ENCODE peak calls at places on chromosomes 6 and 20, in seven cellular contexts. J is COR-L47; I is lower leg skin; C is psoas muscle; E is HS-5; Z is NCI-H1417 treated with DMSO at 0.1 percent for 48 hours; D is activated naive CD8-positive, alpha-beta T cell treated with anti-CD3 and anti-CD28 coated beads for 36 hours. P is an unnamed sample.

GRCh38 chr6:101114703-101115102 is 233.6 kb upstream of the ASCC3 start:
- DNase-seq in I (no peak), C (no peak), Z (peak; percentile 48), J (peak; percentile 58), E (peak; percentile 29), D (no peak), P (no peak)

GRCh38 chr6:137775192-137775591 is 91.9 kb upstream of the TNFAIP3 start:
- DNase-seq in E (no peak), I (no peak), Z (no peak), C (no peak), J (no peak), D (no peak), P (no peak)

GRCh38 chr6:29737707-29738630 is 14.7 kb downstream of the HLA-F start:
- DNase-seq in J (peak; percentile 58), I (peak; percentile 55), E (no peak), Z (peak; percentile 4), D (peak; percentile 60), C (peak; percentile 65), P (peak; percentile 74)

GRCh38 chr6:16776394-16777017 is 15.2 kb upstream of the ATXN1 start:
- DNase-seq in Z (no peak), I (no peak), C (no peak), E (no peak), D (no peak), J (no peak), P (no peak)

GRCh38 chr6:79997728-79998127 is 6.7 kb upstream of the TTK start:
- DNase-seq in I (no peak), C (no peak), E (no peak), J (no peak), D (no peak), Z (no peak), P (no peak)

GRCh38 chr6:118917550-118918321 is 17.2 kb downstream of the MCM9 start:
- DNase-seq in I (no peak), C (no peak), D (no peak), E (no peak), J (no peak), Z (no peak), P (no peak)

GRCh38 chr6:26604797-26605196 is 8.0 kb downstream of the ABT1 start:
- DNase-seq in D (no peak), I (no peak), Z (no peak), E (no peak), J (no peak), C (no peak), P (no peak)

GRCh38 chr6:18491303-18492090 is 104.3 kb downstream of the RNF144B start:
- DNase-seq in I (no peak), E (no peak), C (no peak), Z (no peak), J (no peak), D (no peak), P (no peak)

GRCh38 chr20:17987988-17988387 is 19.2 kb downstream of the MGME1 start:
- DNase-seq in I (no peak), C (no peak), Z (no peak), E (no peak), J (no peak), D (no peak), P (no peak)

GRCh38 chr20:36399147-36399968 is 93.2 kb downstream of the DLGAP4 start:
- DNase-seq in Z (no peak), J (peak; percentile 14), C (no peak), E (no peak), D (peak; percentile 29), I (no peak), P (no peak)

GRCh38 chr6:53984163-53984562 is 127.1 kb upstream of the MLIP start:
- DNase-seq in D (no peak), Z (no peak), C (no peak), I (no peak), E (peak; percentile 92), J (no peak), P (no peak)

GRCh38 chr6:82906951-82907350 is 158.7 kb downstream of the UBE3D start:
- DNase-seq in D (no peak), Z (no peak), I (no peak), J (no peak), C (no peak), E (peak; percentile 11), P (no peak)

GRCh38 chr6:30450908-30451818 is 38.1 kb upstream of the HLA-E start:
- DNase-seq in C (peak; percentile 70), I (peak; percentile 51), E (no peak), J (no peak), Z (no peak), D (peak; percentile 49), P (peak; percentile 55)

GRCh38 chr6:124056884-124057283 is 253.2 kb downstream of the NKAIN2 start:
- DNase-seq in Z (peak; percentile 98), E (no peak), C (no peak), D (no peak), J (peak; percentile 57), I (no peak), P (no peak)

GRCh38 chr6:169474362-169474761 is 220.7 kb upstream of the THBS2 start:
- DNase-seq in D (no peak), C (no peak), Z (no peak), E (no peak), I (no peak), J (no peak), P (no peak)

GRCh38 chr6:156057869-156058268 is 602.2 kb upstream of the NOX3 start:
- DNase-seq in D (no peak), J (no peak), E (no peak), I (no peak), C (no peak), Z (no peak), P (no peak)

GRCh38 chr6:2038096-2038495 is 207.3 kb downstream of the GMDS start:
- DNase-seq in C (no peak), E (no peak), J (no peak), I (no peak), D (no peak), Z (no peak), P (no peak)

GRCh38 chr6:111564482-111564945 is 41.2 kb downstream of the TRAF3IP2 start:
- DNase-seq in C (peak; percentile 86), J (no peak), D (no peak), Z (no peak), I (no peak), E (no peak), P (no peak)

GRCh38 chr20:48012401-48012974 is 227.2 kb upstream of the SULF2 start:
- DNase-seq in C (no peak), I (no peak), Z (no peak), E (peak; percentile 87), J (no peak), D (no peak), P (no peak)

GRCh38 chr20:17615645-17616479 is 46.0 kb downstream of the DSTN start:
- DNase-seq in C (peak; percentile 53), E (no peak), Z (no peak), J (no peak), D (no peak), I (no peak), P (no peak)

GRCh38 chr6:23316131-23316530 is 746.8 kb downstream of the HDGFL1 start:
- DNase-seq in Z (no peak), D (no peak), J (no peak), I (no peak), E (no peak), C (no peak), P (no peak)

GRCh38 chr6:119736680-119737079 is 387.1 kb upstream of the MAN1A1 start:
- DNase-seq in J (no peak), I (no peak), D (no peak), Z (no peak), C (no peak), E (no peak), P (no peak)

GRCh38 chr6:158854214-158855101 is 35.3 kb upstream of the EZR start:
- DNase-seq in E (no peak), D (no peak), I (no peak), J (no peak), Z (no peak), C (no peak), P (no peak)